ENCODE peak calls at places on chromosomes 2 and 18, in seven cellular contexts. I is stimulated activated CD4-positive, alpha-beta T cell treated with anti-CD3 and anti-CD28 coated beads, Interleukin-2, amount 100 ng/mL, for 48 hours; X is WTC11; U is pancreas; J is GM12892; F is lung microvascular endothelial cell; D is T-helper 1 cell. T is an unnamed sample.

GRCh38 chr18:46950064-46950656 is 32.8 kb downstream of the KATNAL2 start:
- DNase-seq in D (no peak), I (no peak), F (peak; percentile 34), J (no peak), U (no peak), X (no peak), T (no peak)

GRCh38 chr2:168089200-168089599 is 158.2 kb downstream of the STK39 start:
- DNase-seq in D (no peak), U (no peak), I (no peak), J (no peak), F (no peak), X (no peak), T (no peak)

GRCh38 chr2:8125741-8126691 is 555.8 kb upstream of the ID2 start:
- DNase-seq in J (no peak), X (no peak), D (no peak), U (no peak), F (no peak), I (no peak), T (no peak)

GRCh38 chr2:47697000-47697601 is 85.8 kb upstream of the MSH6 start:
- DNase-seq in U (no peak), F (no peak), X (no peak), I (no peak), J (no peak), D (no peak), T (no peak)

GRCh38 chr18:2881088-2881487 is 34.3 kb downstream of the EMILIN2 start:
- DNase-seq in I (no peak), U (no peak), F (no peak), J (no peak), X (no peak), D (no peak), T (no peak)

GRCh38 chr2:128237081-128237534 is 81.6 kb downstream of the HS6ST1 start:
- DNase-seq in U (no peak), D (no peak), J (no peak), I (no peak), X (no peak), F (peak; percentile 88), T (no peak)

GRCh38 chr2:96506016-96506906 is 1.1 kb upstream of the NEURL3 start:
- DNase-seq in J (no peak), I (no peak), X (no peak), F (no peak), D (no peak), U (no peak), T (no peak)

GRCh38 chr2:102063360-102063947 is 71.7 kb downstream of the IL1R2 start:
- DNase-seq in X (no peak), I (no peak), J (no peak), F (peak; percentile 68), U (no peak), D (no peak), T (peak; percentile 4)

GRCh38 chr2:64114063-64114911 is 29.9 kb downstream of the PELI1 start:
- DNase-seq in F (peak; percentile 60), U (no peak), X (no peak), J (no peak), D (no peak), I (no peak), T (no peak)

GRCh38 chr18:12046046-12046750 is 47.4 kb upstream of the ANKRD62 start:
- DNase-seq in F (no peak), D (no peak), X (no peak), I (no peak), J (no peak), U (no peak), T (no peak)

GRCh38 chr2:12014088-12014960 is 267.9 kb downstream of the LPIN1 start:
- DNase-seq in D (no peak), J (no peak), I (no peak), U (no peak), F (peak; percentile 4), X (no peak), T (no peak)

GRCh38 chr2:168848220-168848619 is 42.0 kb downstream of the SPC25 start:
- DNase-seq in X (no peak), F (no peak), D (no peak), I (no peak), J (no peak), U (no peak), T (no peak)

GRCh38 chr2:10289891-10290290 is 12.8 kb upstream of the HPCAL1 start:
- DNase-seq in F (peak; percentile 68), D (no peak), U (no peak), X (no peak), I (no peak), J (no peak), T (no peak)

GRCh38 chr2:207073791-207074678 is 91.7 kb downstream of the KLF7 start:
- DNase-seq in I (peak; percentile 15), D (no peak), U (no peak), X (no peak), J (no peak), F (peak; percentile 64), T (peak; percentile 77)